ENCODE peak calls at places on chromosome 16, in six cellular contexts. R is heart left ventricle, Z is ovary, Y is testis, S is stomach, B is adrenal gland. N is an unnamed sample. For H3K4me1, the result is how much of the 10 kb centered on the place peaks cover.

GRCh38 chr16:11526921-11527320 is 59.8 kb downstream of the LITAF start:
- DNase-seq in R (no peak), Z (no peak), Y (no peak), S (no peak), B (no peak), N (no peak)

GRCh38 chr16:89312194-89312593 is 94.7 kb downstream of the ZNF778 start:
- DNase-seq in R (no peak), Z (no peak), Y (peak), S (no peak), B (peak), N (no peak)

GRCh38 chr16:68309798-68310197 is 948 bp downstream of the SLC7A6OS start:
- DNase-seq in R (no peak), Z (no peak), Y (no peak), S (no peak), B (no peak), N (no peak)

GRCh38 chr16:89325861-89326471 is 108.5 kb downstream of the ZNF778 start:
- DNase-seq in R (no peak), Z (no peak), Y (peak), S (peak), B (peak), N (no peak)

GRCh38 chr16:6682142-6682811 is 650.4 kb upstream of the RBFOX1 start:
- DNase-seq in R (no peak), Z (no peak), Y (peak), S (peak), B (peak), N (no peak)

GRCh38 chr16:89478576-89479221 is 11.7 kb downstream of the ANKRD11 start:
- DNase-seq in R (no peak), Z (no peak), Y (no peak), S (no peak), B (no peak), N (no peak)

GRCh38 chr16:70756071-70756470 is 44.9 kb downstream of the VAC14 start:
- DNase-seq in R (no peak), Z (no peak), Y (no peak), S (no peak), B (no peak), N (no peak)

GRCh38 chr16:88309905-88310259 is 72.9 kb upstream of the ZNF469 start:
- DNase-seq in R (peak), Z (no peak), Y (no peak), S (no peak), B (no peak), N (no peak)

GRCh38 chr16:87318158-87318644 is 1.0 kb upstream of the C16orf95 start:
- DNase-seq in R (no peak), Z (peak), Y (no peak), S (no peak), B (no peak), N (no peak)

GRCh38 chr16:86734559-86735480 is 156.5 kb downstream of the FOXL1 start:
- DNase-seq in R (no peak), Z (no peak), Y (no peak), S (no peak), B (no peak), N (no peak)

GRCh38 chr16:21264226-21265036 is 13.7 kb downstream of the CRYM start:
- DNase-seq in R (no peak), Z (no peak), Y (no peak), S (no peak), B (no peak), N (no peak)

GRCh38 chr16:4898811-4899473 is 38.0 kb downstream of the PPL start:
- DNase-seq in R (no peak), Z (no peak), Y (no peak), S (no peak), B (no peak), N (no peak)

GRCh38 chr16:36336-36984 is 16.9 kb downstream of the POLR3K start:
- DNase-seq in R (peak), Z (peak), Y (no peak), S (no peak), B (peak), N (no peak)

GRCh38 chr16:53457670-53458069 is 23.4 kb downstream of the RBL2 start:
- DNase-seq in R (no peak), Z (no peak), Y (no peak), S (no peak), B (no peak), N (no peak)

GRCh38 chr16:65125871-65126270 is 4.0 kb upstream of the CDH11 start:
- DNase-seq in R (no peak), Z (no peak), Y (no peak), S (no peak), B (no peak), N (no peak)

GRCh38 chr16:47064775-47065174 is 79.0 kb downstream of the NETO2 start:
- DNase-seq in R (no peak), Z (no peak), Y (no peak), S (no peak), B (peak), N (no peak)

GRCh38 chr16:58366247-58367031 is 25.8 kb upstream of the GINS3 start:
- DNase-seq in R (no peak), Z (no peak), Y (no peak), S (no peak), B (no peak), N (no peak)

GRCh38 chr16:2879854-2880508 is 3.0 kb upstream of the FLYWCH2 start:
- DNase-seq in R (no peak), Z (no peak), Y (no peak), S (no peak), B (no peak), N (no peak)

GRCh38 chr16:2882460-2883026 is 472 bp upstream of the FLYWCH2 start:
- DNase-seq in R (peak), Z (peak), Y (peak), S (peak), B (peak), N (peak)

GRCh38 chr16:2884041-2884451 is 1.0 kb downstream of the FLYWCH2 start:
- DNase-seq in R (no peak), Z (no peak), Y (no peak), S (no peak), B (peak), N (no peak)

GRCh38 chr16:2883027-2883846 is at the start of gene FLYWCH2:
- DNase-seq in R (peak), Z (peak), Y (peak), S (peak), B (peak), N (peak)
- TF ChIP-seq POLR2A in R (peak), Z (peak), Y (peak), S (peak), B (peak), N (peak)

GRCh38 chr16:59881366-59881765 is 1147.2 kb upstream of the GOT2 start:
- DNase-seq in R (no peak), Z (no peak), Y (no peak), S (no peak), B (no peak), N (no peak)
- TF ChIP-seq CTCF in R (no peak), Z (no peak), Y (no peak), S (no peak), B (no peak), N (no peak)

DNA sequence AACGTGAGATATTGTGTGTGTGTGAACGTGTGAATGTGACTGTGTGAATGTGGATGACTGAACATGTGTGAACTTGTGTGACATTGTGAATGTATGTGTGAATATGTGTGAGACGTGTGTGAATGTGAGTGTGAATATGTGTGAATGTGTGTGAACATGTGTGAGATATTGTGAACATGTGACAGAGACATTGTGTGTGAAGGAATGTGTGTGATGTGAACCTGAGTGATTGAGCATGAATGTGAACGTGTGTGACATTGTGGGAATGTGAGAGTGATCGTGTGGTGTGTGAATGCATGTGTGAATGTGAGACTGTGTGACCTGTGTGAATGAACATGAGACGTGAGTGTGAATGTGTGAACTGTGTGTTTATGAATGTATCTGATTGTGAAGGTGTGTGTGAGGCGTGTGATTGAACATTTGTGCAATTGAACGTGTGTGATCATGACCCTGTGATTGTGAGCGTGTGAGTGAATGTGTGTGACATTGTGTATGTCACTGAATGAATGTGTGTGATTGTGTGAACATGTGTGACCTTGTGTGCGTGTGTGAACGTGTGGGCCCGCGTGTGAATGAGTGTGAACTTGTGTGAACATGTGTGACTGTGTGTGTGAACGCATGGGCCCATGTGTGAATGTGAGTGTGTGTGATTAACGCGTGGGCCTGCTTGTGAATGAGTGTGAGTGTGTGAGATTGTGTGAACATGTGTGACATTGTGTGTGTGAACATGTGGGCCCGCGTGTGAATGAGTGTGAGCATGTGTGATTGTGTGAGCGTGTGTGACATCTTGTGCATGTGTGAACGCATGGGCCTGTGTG is 23.2 kb upstream of the GSE1 start:
- DNase-seq in R (no peak), Z (no peak), Y (no peak), S (no peak), B (no peak), N (no peak)
- H3K4me1 ChIP-seq in R (under half), Z (under half), Y (under half), S (under half), B (under half), N (under half)

GRCh38 chr16:19884611-19885455 is at the start of gene GPRC5B:
- DNase-seq in R (peak), Z (peak), Y (peak), S (peak), B (peak), N (no peak)
- TF ChIP-seq POLR2A in R (peak), Z (no peak), Y (no peak), S (no peak), B (no peak), N (no peak)

N was measured in esophagus squamous epithelium.